ENCODE peak calls at places on chromosomes 4 and X, in ten cellular contexts. One of them, this sample, is unnamed.

GRCh38 chr4:124955476-124955875 is 242.9 kb upstream of the ANKRD50 start:
- DNase-seq in body of pancreas: peak; percentile 14
- DNase-seq in uterus: no peak
- DNase-seq in heart left ventricle: no peak
- DNase-seq in tibial nerve: no peak
- DNase-seq in stomach: peak; percentile 25
- DNase-seq in breast epithelium: no peak
- DNase-seq in thyroid gland: no peak
- DNase-seq in sigmoid colon: no peak
- DNase-seq in K562: no peak
- DNase-seq in this sample: no peak

GRCh38 chr4:37567781-37568180 is 118.4 kb downstream of the RELL1 start:
- DNase-seq in body of pancreas: no peak
- DNase-seq in uterus: no peak
- DNase-seq in heart left ventricle: no peak
- DNase-seq in tibial nerve: no peak
- DNase-seq in stomach: no peak
- DNase-seq in breast epithelium: no peak
- DNase-seq in thyroid gland: no peak
- DNase-seq in sigmoid colon: no peak
- DNase-seq in K562: no peak
- DNase-seq in this sample: no peak

GRCh38 chrX:133375558-133376340 is 39.5 kb downstream of the GPC4 start:
- DNase-seq in body of pancreas: peak; percentile 47
- DNase-seq in uterus: no peak
- DNase-seq in heart left ventricle: peak; percentile 15
- DNase-seq in tibial nerve: no peak
- DNase-seq in stomach: peak; percentile 40
- DNase-seq in breast epithelium: no peak
- DNase-seq in thyroid gland: peak; percentile 30
- DNase-seq in sigmoid colon: no peak
- DNase-seq in K562: no peak
- DNase-seq in this sample: no peak

GRCh38 chrX:102535958-102536357 is 19.4 kb upstream of the TMSB15A start:
- DNase-seq in body of pancreas: no peak
- DNase-seq in uterus: no peak
- DNase-seq in heart left ventricle: no peak
- DNase-seq in tibial nerve: no peak
- DNase-seq in stomach: no peak
- DNase-seq in breast epithelium: no peak
- DNase-seq in thyroid gland: no peak
- DNase-seq in sigmoid colon: no peak
- DNase-seq in K562: no peak
- DNase-seq in this sample: no peak

GRCh38 chr4:28557755-28558154 is 1697.1 kb downstream of the STIM2 start:
- DNase-seq in body of pancreas: no peak
- DNase-seq in uterus: no peak
- DNase-seq in heart left ventricle: no peak
- DNase-seq in tibial nerve: no peak
- DNase-seq in stomach: no peak
- DNase-seq in breast epithelium: no peak
- DNase-seq in thyroid gland: no peak
- DNase-seq in sigmoid colon: no peak
- DNase-seq in K562: no peak
- DNase-seq in this sample: no peak

GRCh38 chr4:1851575-1852415 is 4.2 kb downstream of the LETM1 start:
- DNase-seq in body of pancreas: peak; percentile 51
- DNase-seq in uterus: no peak
- DNase-seq in heart left ventricle: peak; percentile 53
- DNase-seq in tibial nerve: no peak
- DNase-seq in stomach: peak; percentile 57
- DNase-seq in breast epithelium: no peak
- DNase-seq in thyroid gland: peak; percentile 84
- DNase-seq in sigmoid colon: no peak
- DNase-seq in K562: no peak
- DNase-seq in this sample: no peak

GRCh38 chr4:7557447-7557846 is 122.7 kb upstream of the PSAPL1 start:
- DNase-seq in body of pancreas: no peak
- DNase-seq in uterus: no peak
- DNase-seq in heart left ventricle: no peak
- DNase-seq in tibial nerve: no peak
- DNase-seq in stomach: no peak
- DNase-seq in breast epithelium: no peak
- DNase-seq in thyroid gland: no peak
- DNase-seq in sigmoid colon: no peak
- DNase-seq in K562: no peak
- DNase-seq in this sample: no peak

GRCh38 chr4:129362685-129363274 is 266.8 kb downstream of the C4orf33 start:
- DNase-seq in body of pancreas: peak; percentile 69
- DNase-seq in uterus: peak; percentile 18
- DNase-seq in heart left ventricle: peak; percentile 46
- DNase-seq in tibial nerve: peak; percentile 74
- DNase-seq in stomach: peak; percentile 63
- DNase-seq in breast epithelium: peak; percentile 18
- DNase-seq in thyroid gland: peak; percentile 57
- DNase-seq in sigmoid colon: no peak
- DNase-seq in K562: peak; percentile 52
- DNase-seq in this sample: peak; percentile 12

GRCh38 chr4:111943796-111944203 is 201.5 kb upstream of the FAM241A start:
- DNase-seq in body of pancreas: peak; percentile 38
- DNase-seq in uterus: peak; percentile 22
- DNase-seq in heart left ventricle: no peak
- DNase-seq in tibial nerve: no peak
- DNase-seq in stomach: peak; percentile 48
- DNase-seq in breast epithelium: no peak
- DNase-seq in thyroid gland: peak; percentile 5
- DNase-seq in sigmoid colon: no peak
- DNase-seq in K562: peak; percentile 9
- DNase-seq in this sample: no peak

GRCh38 chr4:185276036-185276435 is 66.6 kb downstream of the SNX25 start:
- DNase-seq in body of pancreas: no peak
- DNase-seq in uterus: no peak
- DNase-seq in heart left ventricle: no peak
- DNase-seq in tibial nerve: no peak
- DNase-seq in stomach: no peak
- DNase-seq in breast epithelium: no peak
- DNase-seq in thyroid gland: no peak
- DNase-seq in sigmoid colon: no peak
- DNase-seq in K562: no peak
- DNase-seq in this sample: no peak

GRCh38 chrX:9885150-9885549 is 82.0 kb upstream of the CLDN34 start:
- DNase-seq in body of pancreas: peak; percentile 58
- DNase-seq in uterus: no peak
- DNase-seq in heart left ventricle: peak; percentile 29
- DNase-seq in tibial nerve: peak; percentile 9
- DNase-seq in stomach: peak; percentile 70
- DNase-seq in breast epithelium: no peak
- DNase-seq in thyroid gland: peak; percentile 51
- DNase-seq in sigmoid colon: no peak
- DNase-seq in K562: peak; percentile 56
- DNase-seq in this sample: peak; percentile 11

GRCh38 chrX:107748490-107748889 is 27.1 kb downstream of the TSC22D3 start:
- DNase-seq in body of pancreas: no peak
- DNase-seq in uterus: no peak
- DNase-seq in heart left ventricle: no peak
- DNase-seq in tibial nerve: no peak
- DNase-seq in stomach: no peak
- DNase-seq in breast epithelium: no peak
- DNase-seq in thyroid gland: no peak
- DNase-seq in sigmoid colon: no peak
- DNase-seq in K562: no peak
- DNase-seq in this sample: no peak
- H3K27me3 ChIP-seq in body of pancreas: no peaks in the 10 kb centered on the region
- H3K27me3 ChIP-seq in uterus: no peaks in the 10 kb centered on the region
- H3K27me3 ChIP-seq in heart left ventricle: no peaks in the 10 kb centered on the region
- H3K27me3 ChIP-seq in tibial nerve: no peaks in the 10 kb centered on the region
- H3K27me3 ChIP-seq in stomach: no peaks in the 10 kb centered on the region
- H3K27me3 ChIP-seq in breast epithelium: peaks cover 27% of the 10 kb centered on the region
- H3K27me3 ChIP-seq in thyroid gland: no peaks in the 10 kb centered on the region
- H3K27me3 ChIP-seq in sigmoid colon: no peaks in the 10 kb centered on the region
- H3K27me3 ChIP-seq in K562: peaks cover 7% of the 10 kb centered on the region
- H3K27me3 ChIP-seq in this sample: no peaks in the 10 kb centered on the region

DNA sequence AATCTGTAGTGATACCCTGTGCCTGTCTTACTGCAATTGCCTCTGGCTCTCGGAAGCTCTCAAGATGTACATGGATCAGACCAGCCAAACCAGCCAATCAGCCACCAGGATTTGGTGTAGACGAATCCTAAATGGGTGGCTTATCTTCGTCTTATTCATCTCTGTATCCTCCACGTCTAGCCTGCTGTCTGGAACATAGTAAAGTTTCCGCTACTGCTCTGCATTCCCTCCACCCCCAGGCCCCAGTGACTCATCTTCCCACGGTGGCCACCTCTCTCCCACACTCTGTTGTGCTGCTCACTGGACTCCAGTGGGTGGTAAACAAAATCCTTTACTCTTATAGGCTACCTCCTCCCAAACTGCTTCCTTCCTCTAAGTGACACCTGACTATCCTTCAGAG is 37.8 kb downstream of the SEPTIN6 start:
- DNase-seq in body of pancreas: no peak
- DNase-seq in uterus: peak; percentile 59
- DNase-seq in heart left ventricle: peak; percentile 41
- DNase-seq in tibial nerve: no peak
- DNase-seq in stomach: no peak
- DNase-seq in breast epithelium: no peak
- DNase-seq in thyroid gland: no peak
- DNase-seq in sigmoid colon: no peak
- DNase-seq in K562: peak; percentile 40
- DNase-seq in this sample: no peak
- TF ChIP-seq POLR2A in body of pancreas: no peak
- TF ChIP-seq POLR2A in uterus: no peak
- TF ChIP-seq POLR2A in heart left ventricle: peak; percentile 16
- TF ChIP-seq POLR2A in tibial nerve: no peak
- TF ChIP-seq POLR2A in stomach: no peak
- TF ChIP-seq POLR2A in breast epithelium: no peak
- TF ChIP-seq POLR2A in thyroid gland: no peak
- TF ChIP-seq POLR2A in sigmoid colon: no peak
- TF ChIP-seq POLR2A in K562: no peak
- TF ChIP-seq POLR2A in this sample: no peak

GRCh38 chrX:68506649-68507048 is 7.8 kb downstream of the YIPF6 start:
- DNase-seq in body of pancreas: no peak
- DNase-seq in uterus: no peak
- DNase-seq in heart left ventricle: no peak
- DNase-seq in tibial nerve: no peak
- DNase-seq in stomach: no peak
- DNase-seq in breast epithelium: no peak
- DNase-seq in thyroid gland: no peak
- DNase-seq in sigmoid colon: no peak
- DNase-seq in K562: no peak
- DNase-seq in this sample: no peak
- H3K27me3 ChIP-seq in body of pancreas: no peaks in the 10 kb centered on the region
- H3K27me3 ChIP-seq in uterus: no peaks in the 10 kb centered on the region
- H3K27me3 ChIP-seq in heart left ventricle: no peaks in the 10 kb centered on the region
- H3K27me3 ChIP-seq in tibial nerve: no peaks in the 10 kb centered on the region
- H3K27me3 ChIP-seq in stomach: no peaks in the 10 kb centered on the region
- H3K27me3 ChIP-seq in breast epithelium: peaks cover 17% of the 10 kb centered on the region
- H3K27me3 ChIP-seq in thyroid gland: no peaks in the 10 kb centered on the region
- H3K27me3 ChIP-seq in sigmoid colon: no peaks in the 10 kb centered on the region
- H3K27me3 ChIP-seq in K562: no peaks in the 10 kb centered on the region
- H3K27me3 ChIP-seq in this sample: no peaks in the 10 kb centered on the region

DNA sequence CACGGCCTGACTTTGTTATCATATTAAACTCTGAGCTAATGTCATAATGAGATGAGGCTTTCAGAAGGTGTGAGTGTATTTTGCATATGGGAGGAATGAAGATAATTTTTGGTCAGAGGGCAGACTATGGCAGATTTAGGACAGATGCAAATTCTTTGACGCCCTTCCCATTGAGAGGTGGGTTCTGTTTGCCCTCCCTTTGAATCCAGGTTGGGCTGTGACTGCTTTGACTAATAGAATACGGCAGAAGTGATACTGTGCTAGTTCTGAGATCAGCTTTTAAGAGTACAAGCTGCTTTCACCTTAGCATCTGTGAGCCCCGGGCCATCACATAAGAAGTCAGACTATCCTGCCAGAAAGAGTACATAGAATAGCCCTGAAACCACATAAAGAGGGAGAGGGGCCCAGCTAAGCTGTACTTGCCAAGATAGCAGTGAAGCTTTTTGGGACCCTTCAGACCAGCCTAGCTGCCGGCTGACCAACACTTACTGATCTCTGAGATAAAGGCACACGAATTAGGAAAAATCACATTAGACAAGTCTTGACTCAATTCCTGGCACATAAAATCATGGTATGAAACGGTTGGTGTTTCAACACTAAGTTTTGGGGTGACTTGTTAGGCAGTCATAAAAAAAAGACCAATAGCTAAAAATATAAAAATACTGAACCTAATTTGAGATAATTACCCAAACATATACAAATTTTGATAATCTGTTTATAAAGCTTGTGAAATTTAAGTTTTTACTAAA is 166.7 kb upstream of the SH3RF1 start:
- DNase-seq in body of pancreas: no peak
- DNase-seq in uterus: no peak
- DNase-seq in heart left ventricle: no peak
- DNase-seq in tibial nerve: no peak
- DNase-seq in stomach: no peak
- DNase-seq in breast epithelium: no peak
- DNase-seq in thyroid gland: no peak
- DNase-seq in sigmoid colon: no peak
- DNase-seq in K562: no peak
- DNase-seq in this sample: no peak
- TF ChIP-seq POLR2A in body of pancreas: no peak
- TF ChIP-seq POLR2A in uterus: no peak
- TF ChIP-seq POLR2A in heart left ventricle: no peak
- TF ChIP-seq POLR2A in tibial nerve: no peak
- TF ChIP-seq POLR2A in stomach: no peak
- TF ChIP-seq POLR2A in breast epithelium: no peak
- TF ChIP-seq POLR2A in thyroid gland: no peak
- TF ChIP-seq POLR2A in sigmoid colon: no peak
- TF ChIP-seq POLR2A in K562: no peak
- TF ChIP-seq POLR2A in this sample: no peak

DNA sequence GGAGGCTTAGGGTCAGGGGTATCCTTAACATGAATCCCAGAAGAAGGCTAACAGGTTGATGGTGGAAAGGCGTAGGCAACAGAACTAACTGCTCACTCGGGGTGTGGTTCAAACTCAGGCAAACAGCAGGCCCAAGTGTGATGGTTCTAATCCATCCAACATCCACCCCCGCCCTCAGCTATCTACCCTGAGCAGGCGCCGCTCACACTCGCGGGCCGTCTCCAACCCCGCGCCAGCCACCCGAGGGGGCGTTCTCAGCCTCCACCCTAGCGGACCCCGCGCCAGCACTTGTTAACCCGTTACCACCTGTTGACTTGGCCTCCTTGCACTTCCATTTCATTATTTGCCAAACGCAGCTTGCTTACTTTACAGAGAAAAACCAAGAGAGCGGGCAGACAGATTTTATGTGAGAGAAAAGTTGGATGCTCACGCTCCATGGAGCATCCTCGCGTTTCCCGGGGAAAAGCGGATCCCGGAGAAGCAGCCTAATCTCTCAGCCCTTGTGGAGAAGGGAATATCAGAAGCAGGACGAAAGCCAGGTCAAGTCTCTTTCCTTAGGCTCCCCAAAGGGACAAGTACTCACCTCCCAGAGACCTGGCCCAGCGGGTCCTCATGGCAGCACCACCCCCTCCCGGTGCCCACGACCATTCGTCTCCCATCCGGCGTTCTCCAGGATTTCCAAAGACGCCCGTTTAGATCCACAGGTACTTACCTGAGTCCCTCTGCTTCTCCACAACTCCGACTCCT is 757 bp downstream of the SNCA start:
- DNase-seq in body of pancreas: no peak
- DNase-seq in uterus: peak; percentile 29
- DNase-seq in heart left ventricle: no peak
- DNase-seq in tibial nerve: no peak
- DNase-seq in stomach: no peak
- DNase-seq in breast epithelium: no peak
- DNase-seq in thyroid gland: peak; percentile 7
- DNase-seq in sigmoid colon: no peak
- DNase-seq in K562: peak; percentile 26
- DNase-seq in this sample: no peak
- H3K27me3 ChIP-seq in body of pancreas: peaks cover 27% of the 10 kb centered on the region
- H3K27me3 ChIP-seq in uterus: no peaks in the 10 kb centered on the region
- H3K27me3 ChIP-seq in heart left ventricle: peaks cover 8% of the 10 kb centered on the region
- H3K27me3 ChIP-seq in tibial nerve: no peaks in the 10 kb centered on the region
- H3K27me3 ChIP-seq in stomach: no peaks in the 10 kb centered on the region
- H3K27me3 ChIP-seq in breast epithelium: peaks cover 35% of the 10 kb centered on the region
- H3K27me3 ChIP-seq in thyroid gland: no peaks in the 10 kb centered on the region
- H3K27me3 ChIP-seq in sigmoid colon: peaks cover 9% of the 10 kb centered on the region
- H3K27me3 ChIP-seq in K562: no peaks in the 10 kb centered on the region
- H3K27me3 ChIP-seq in this sample: peaks cover 36% of the 10 kb centered on the region